ENCODE peak calls at places on chromosomes 11 and 22, in nine cellular contexts. C is activated naive CD8-positive, alpha-beta T cell treated with anti-CD3 and anti-CD28 coated beads, Interleukin-2, amount 50 U/mL, for 24 hours; R is caudate nucleus; V is NCI-H774; M is A172; E is epithelial cell of proximal tubule; W is HCEC 1CT; A is NB4; F is OCI-LY7. Q is an unnamed sample.

GRCh38 chr11:46346886-46347636 is at the start of gene DGKZ:
- DNase-seq in C (peak), R (peak), V (peak), M (peak), E (no peak), W (peak), A (peak), F (peak), Q (peak)

GRCh38 chr11:19820100-19820499 is 107.5 kb downstream of the NAV2 start:
- DNase-seq in C (no peak), R (no peak), V (no peak), M (no peak), E (no peak), W (no peak), A (no peak), F (no peak), Q (no peak)

GRCh38 chr11:45872513-45873356 is 12.7 kb upstream of the MAPK8IP1 start:
- DNase-seq in C (peak), R (no peak), V (peak), M (peak), E (no peak), W (peak), A (peak), F (peak), Q (peak)

GRCh38 chr22:39989633-39990032 is 5.1 kb upstream of the FAM83F start:
- DNase-seq in C (no peak), R (no peak), V (no peak), M (no peak), E (no peak), W (no peak), A (no peak), F (no peak), Q (peak)

GRCh38 chr11:125923012-125923579 is 18.8 kb downstream of the DDX25 start:
- DNase-seq in C (peak), R (no peak), V (peak), M (peak), E (peak), W (peak), A (peak), F (peak), Q (peak)

GRCh38 chr11:1225386-1226225 is 2.7 kb downstream of the MUC5B start:
- DNase-seq in C (no peak), R (no peak), V (no peak), M (no peak), E (no peak), W (no peak), A (no peak), F (no peak), Q (no peak)

GRCh38 chr11:17221968-17222367 is 14.2 kb upstream of the PIK3C2A start:
- DNase-seq in C (no peak), R (no peak), V (no peak), M (peak), E (peak), W (peak), A (peak), F (no peak), Q (no peak)

GRCh38 chr22:27670701-27671412 is 130.7 kb downstream of the MN1 start:
- DNase-seq in C (no peak), R (no peak), V (no peak), M (peak), E (no peak), W (no peak), A (peak), F (no peak), Q (peak)

GRCh38 chr22:26949193-26949592 is 291.8 kb downstream of the MIAT start:
- DNase-seq in C (no peak), R (no peak), V (no peak), M (peak), E (no peak), W (no peak), A (peak), F (no peak), Q (peak)

GRCh38 chr22:19795617-19796008 is 35.0 kb downstream of the TBX1 start:
- DNase-seq in C (no peak), R (no peak), V (no peak), M (no peak), E (no peak), W (no peak), A (no peak), F (no peak), Q (no peak)

GRCh38 chr11:47524200-47524874 is 28.6 kb downstream of the CELF1 start:
- DNase-seq in C (no peak), R (no peak), V (no peak), M (no peak), E (no peak), W (no peak), A (no peak), F (no peak), Q (no peak)

GRCh38 chr22:24564376-24565058 is 8.7 kb downstream of the SNRPD3 start:
- DNase-seq in C (no peak), R (no peak), V (no peak), M (no peak), E (no peak), W (no peak), A (no peak), F (no peak), Q (no peak)

GRCh38 chr11:14356342-14356741 is 2.6 kb downstream of the RRAS2 start:
- DNase-seq in C (no peak), R (no peak), V (no peak), M (no peak), E (no peak), W (no peak), A (no peak), F (no peak), Q (no peak)

GRCh38 chr11:88175004-88175706 is at the start of gene RAB38:
- DNase-seq in C (peak), R (no peak), V (peak), M (no peak), E (no peak), W (no peak), A (peak), F (peak), Q (peak)

GRCh38 chr11:117319214-117319840 is 3.3 kb upstream of the BACE1 start:
- DNase-seq in C (no peak), R (no peak), V (no peak), M (peak), E (no peak), W (peak), A (no peak), F (no peak), Q (no peak)

GRCh38 chr11:103359221-103359620 is 250.0 kb downstream of the DYNC2H1 start:
- DNase-seq in C (no peak), R (no peak), V (no peak), M (no peak), E (no peak), W (peak), A (no peak), F (no peak), Q (no peak)

GRCh38 chr11:28793282-28793738 is 685.1 kb downstream of the METTL15 start:
- DNase-seq in C (no peak), R (no peak), V (no peak), M (no peak), E (no peak), W (no peak), A (no peak), F (no peak), Q (no peak)

GRCh38 chr11:106132582-106133354 is 55.3 kb downstream of the AASDHPPT start:
- DNase-seq in C (no peak), R (no peak), V (no peak), M (no peak), E (no peak), W (no peak), A (no peak), F (no peak), Q (no peak)

GRCh38 chr22:38735465-38736256 is 20.1 kb downstream of the SUN2 start:
- DNase-seq in C (no peak), R (peak), V (no peak), M (no peak), E (no peak), W (no peak), A (no peak), F (no peak), Q (no peak)

GRCh38 chr11:33016654-33017053 is 976 bp downstream of the DEPDC7 start:
- DNase-seq in C (no peak), R (no peak), V (no peak), M (peak), E (no peak), W (no peak), A (peak), F (no peak), Q (no peak)

GRCh38 chr11:72582206-72583176 is 91.7 kb downstream of the PDE2A start:
- DNase-seq in C (no peak), R (no peak), V (no peak), M (no peak), E (no peak), W (no peak), A (no peak), F (no peak), Q (no peak)

GRCh38 chr11:46134540-46134939 is 13.3 kb upstream of the PHF21A start:
- DNase-seq in C (no peak), R (no peak), V (no peak), M (no peak), E (no peak), W (no peak), A (no peak), F (no peak), Q (peak)

GRCh38 chr11:11735586-11735985 is 106.2 kb upstream of the USP47 start:
- DNase-seq in C (no peak), R (no peak), V (no peak), M (no peak), E (no peak), W (no peak), A (no peak), F (no peak), Q (peak)

GRCh38 chr11:104191124-104191523 is 27.2 kb upstream of the PDGFD start:
- DNase-seq in C (no peak), R (no peak), V (no peak), M (no peak), E (no peak), W (peak), A (no peak), F (no peak), Q (no peak)

GRCh38 chr11:122737951-122738693 is 82.6 kb downstream of the UBASH3B start:
- DNase-seq in C (no peak), R (no peak), V (no peak), M (no peak), E (no peak), W (peak), A (no peak), F (no peak), Q (no peak)

GRCh38 chr11:88016392-88017020 is 158.7 kb downstream of the RAB38 start:
- DNase-seq in C (peak), R (no peak), V (peak), M (peak), E (peak), W (peak), A (peak), F (peak), Q (peak)

GRCh38 chr11:103317118-103317517 is 207.9 kb downstream of the DYNC2H1 start:
- DNase-seq in C (no peak), R (no peak), V (no peak), M (no peak), E (no peak), W (peak), A (no peak), F (no peak), Q (no peak)

Q was measured in left kidney.